ENCODE peak calls at places on chromosomes 7 and 10, in five cellular contexts. N is H1, S is K562, P is GM12891, D is HepG2. B is an unnamed sample.
A peak's percentile ranks its signal among the peaks of the same experiment; 100 is the strongest.

GRCh38 chr7:12493866-12494265 is 76.7 kb upstream of the SCIN start:
- DNase-seq in N (no peak), D (no peak), S (no peak), P (no peak), B (no peak)

GRCh38 chr7:78523903-78524302 is 725.3 kb downstream of the PHTF2 start:
- DNase-seq in P (no peak), S (no peak), D (no peak), N (no peak), B (no peak)

GRCh38 chr7:102064361-102065025 is 222.2 kb upstream of the SH2B2 start:
- DNase-seq in N (no peak), S (peak; percentile 34), D (no peak), P (no peak), B (no peak)

GRCh38 chr10:12594448-12594944 is 245.1 kb downstream of the CAMK1D start:
- DNase-seq in N (no peak), S (no peak), D (no peak), P (no peak), B (no peak)

GRCh38 chr10:75202321-75203096 is 8.1 kb upstream of the VDAC2 start:
- DNase-seq in S (no peak), D (peak; percentile 41), N (no peak), P (no peak), B (no peak)

GRCh38 chr7:129163875-129164544 is 19.5 kb downstream of the TSPAN33 start:
- DNase-seq in P (no peak), D (peak; percentile 40), N (no peak), S (peak; percentile 74), B (no peak)

GRCh38 chr10:110460111-110460809 is 37.4 kb upstream of the DUSP5 start:
- DNase-seq in P (no peak), D (peak; percentile 32), N (no peak), S (peak; percentile 8), B (no peak)

GRCh38 chr10:11307004-11307403 is 289.3 kb downstream of the CELF2 start:
- DNase-seq in N (no peak), S (no peak), D (no peak), P (no peak), B (no peak)

GRCh38 chr7:108000875-108001758 is 1.8 kb downstream of the LAMB1 start:
- DNase-seq in D (no peak), P (no peak), N (peak; percentile 71), S (no peak), B (no peak)

GRCh38 chr7:30738026-30738915 is 13.7 kb upstream of the INMT start:
- DNase-seq in N (no peak), S (no peak), D (no peak), P (no peak), B (no peak)

DNA sequence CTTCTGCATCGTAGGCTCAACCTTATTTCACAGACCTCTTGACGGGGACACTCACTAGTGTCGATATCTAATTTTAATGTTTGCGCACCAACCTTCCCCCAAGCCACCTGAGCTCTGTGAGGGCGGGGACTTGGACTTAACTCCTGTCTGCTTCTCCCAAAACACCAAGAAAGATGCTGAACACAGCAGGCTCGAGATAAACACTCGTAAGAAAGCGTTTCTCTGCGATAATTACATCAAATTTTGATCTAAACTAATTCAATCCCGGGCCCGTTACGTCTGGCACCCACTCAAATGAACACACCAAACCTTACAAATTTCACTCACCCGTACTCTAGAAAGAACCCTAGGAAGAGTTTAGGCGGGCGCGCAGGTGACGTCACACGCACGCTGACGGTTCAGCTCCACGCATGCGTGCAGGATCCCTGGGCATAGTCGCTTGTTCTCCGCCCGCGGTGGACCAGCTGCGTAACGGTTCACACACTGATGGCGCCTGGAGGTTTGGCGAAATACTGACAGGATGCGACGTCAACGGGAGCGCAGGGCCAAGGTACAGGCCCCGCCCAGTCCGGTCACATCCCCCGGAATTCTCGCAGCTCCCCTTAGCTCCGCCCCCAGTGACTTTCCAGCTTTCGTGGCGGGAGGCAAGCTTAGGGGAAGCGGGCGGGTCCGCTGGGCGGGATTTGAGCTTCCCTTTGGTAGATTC is at the start of gene POT1:
- DNase-seq in D (peak; percentile 97), S (peak; percentile 100), P (peak; percentile 56), N (peak; percentile 99), B (peak; percentile 55)
- TF ChIP-seq POLR2A in D (peak; percentile 65), S (peak; percentile 96), P (peak; percentile 69), N (peak; percentile 78), B (peak; percentile 65)

DNA sequence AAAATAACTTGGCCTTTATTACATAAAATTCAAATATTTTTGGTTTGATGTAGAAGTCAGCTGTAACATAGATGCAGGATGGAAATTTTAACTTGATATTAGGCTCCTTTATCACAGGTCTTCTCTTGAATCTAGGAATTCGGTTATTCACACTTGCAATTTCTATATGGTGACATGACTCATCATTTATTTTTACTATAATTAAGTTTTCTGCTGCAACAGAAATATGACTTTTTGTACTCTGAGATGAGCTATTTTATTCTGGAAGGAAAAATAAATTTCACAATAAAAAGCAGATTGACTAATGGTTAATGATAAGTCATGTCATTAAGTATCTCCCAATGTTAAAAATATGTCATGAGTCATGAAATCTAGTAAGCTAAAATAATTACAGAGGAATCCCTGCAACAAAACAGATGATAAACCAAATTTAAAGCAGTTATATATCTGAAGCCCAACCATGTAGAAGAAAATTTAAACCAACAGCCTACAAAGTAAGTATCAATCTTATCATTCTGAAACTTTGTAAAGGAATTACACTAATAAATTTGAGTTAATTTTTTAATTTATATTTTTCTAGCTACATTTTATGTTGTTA is 149.2 kb downstream of the CACNA2D1 start:
- DNase-seq in D (no peak), S (no peak), N (no peak), P (no peak), B (no peak)
- TF ChIP-seq POLR2AphosphoS5 in D (no peak), S (no peak), N (no peak), P (no peak), B (no peak)

DNA sequence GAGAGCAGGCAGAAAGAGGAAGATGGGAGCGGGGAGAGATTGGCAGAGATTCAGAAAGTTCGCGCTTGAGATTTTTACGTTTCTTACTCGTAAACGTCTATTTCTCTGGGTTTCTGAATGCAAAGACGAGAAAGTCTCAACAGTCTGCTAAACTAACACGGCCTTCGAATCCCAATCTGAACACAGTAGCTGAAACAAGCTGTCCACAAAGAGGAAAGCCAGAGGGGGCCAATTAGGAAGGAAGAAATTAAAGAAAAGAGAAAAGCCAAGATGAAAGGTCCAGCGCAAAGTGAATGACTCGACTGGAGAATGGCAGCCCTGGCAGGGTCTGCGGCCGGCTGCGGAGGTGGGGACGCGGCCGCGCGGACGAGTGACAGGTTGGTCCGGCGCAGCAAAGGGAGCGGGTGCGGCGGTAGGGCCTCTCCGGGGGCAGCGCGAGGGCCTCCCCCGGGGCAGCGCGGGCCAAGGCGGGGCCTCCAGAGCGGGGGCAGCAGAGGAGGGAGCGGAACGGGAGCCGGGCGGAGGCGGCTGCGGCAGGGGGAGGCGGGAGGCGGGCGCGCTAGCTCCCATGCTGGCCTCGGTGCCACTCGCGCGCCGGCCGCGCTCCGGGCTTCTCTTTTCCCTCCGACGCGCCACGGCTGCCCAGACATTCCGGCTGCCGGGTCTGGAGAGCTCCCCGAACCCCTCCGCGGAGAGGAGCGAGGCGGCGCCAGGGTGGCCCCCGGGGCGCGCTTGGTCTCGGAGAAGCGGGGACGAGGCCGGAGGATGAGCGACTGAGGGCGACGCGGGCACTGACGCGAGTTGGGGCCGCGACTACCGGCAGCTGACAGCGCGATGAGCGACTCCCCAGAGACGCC is at the start of gene VWC2:
- DNase-seq in S (no peak), D (no peak), P (no peak), N (no peak), B (peak; percentile 39)
- TF ChIP-seq TAF1 in S (no peak), D (no peak), P (no peak), N (no peak), B (no peak)

GRCh38 chr10:79070611-79071534 is 2.1 kb downstream of the ZMIZ1 start:
- DNase-seq in S (peak; percentile 30), N (no peak), D (peak; percentile 90), P (no peak), B (no peak)
- TF ChIP-seq POLR2A in S (no peak), N (no peak), D (no peak), P (no peak), B (no peak)

GRCh38 chr10:22443200-22443881 is 98.0 kb downstream of the SPAG6 start:
- DNase-seq in N (no peak), D (peak; percentile 47), P (no peak), S (no peak), B (no peak)
- TF ChIP-seq POLR2AphosphoS5 in N (no peak), D (no peak), P (no peak), S (no peak), B (no peak)

GRCh38 chr7:130880668-130881067 is 146.7 kb upstream of the KLF14 start:
- DNase-seq in P (no peak), N (no peak), S (no peak), D (no peak), B (no peak)
- TF ChIP-seq TAF1 in P (no peak), N (no peak), S (no peak), D (no peak), B (no peak)

DNA sequence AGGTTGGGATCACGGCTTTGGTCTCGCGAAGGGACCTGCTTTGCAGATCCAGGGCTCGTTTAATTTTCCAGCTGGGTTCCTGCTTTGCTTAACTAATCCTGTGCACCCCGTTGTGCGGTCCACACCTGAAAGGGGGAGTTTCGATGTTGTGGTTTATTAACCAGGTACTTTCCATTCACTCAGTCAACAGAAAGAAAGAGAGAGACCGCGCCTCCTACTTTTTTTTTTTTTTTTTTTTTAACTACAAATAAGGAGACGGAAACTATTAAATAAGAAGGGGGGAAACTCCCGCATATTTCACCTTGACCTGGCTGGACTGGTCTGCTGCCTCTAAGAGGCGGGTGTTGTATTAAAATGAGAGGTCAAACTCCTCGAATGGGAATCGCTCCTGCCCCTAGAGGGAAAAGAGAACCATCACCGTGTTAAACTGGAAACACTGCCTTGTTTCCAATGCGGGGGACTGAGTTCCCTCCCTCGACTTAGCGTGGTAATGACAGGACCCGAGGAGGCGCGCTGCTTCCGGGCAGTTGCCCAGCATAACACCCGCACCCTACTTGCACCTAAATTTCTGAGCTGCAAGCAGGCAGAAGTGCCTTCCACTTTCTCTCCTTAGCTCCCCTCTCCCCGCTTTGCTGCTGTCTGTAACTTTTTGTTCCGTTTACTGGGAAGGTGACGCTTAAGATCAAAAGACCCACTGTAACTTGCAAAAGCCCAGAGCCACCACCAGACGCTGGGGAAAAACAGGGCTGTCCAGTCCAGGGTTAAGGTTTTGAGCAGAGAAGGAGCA is 1.1 kb upstream of the ITGB8 start:
- DNase-seq in P (peak; percentile 13), N (no peak), S (peak; percentile 80), D (peak; percentile 60), B (peak; percentile 18)
- TF ChIP-seq POLR2A in P (no peak), N (no peak), S (no peak), D (no peak), B (no peak)